ENCODE peak calls at places on chromosomes 5 and 9, in six cellular contexts. J is H1, R is adrenal gland, Y is stomach, B is transverse colon, X is IMR-90. K is an unnamed sample.

GRCh38 chr9:14358523-14358922 is 44.6 kb upstream of the NFIB start:
- DNase-seq in J (no peak), R (no peak), Y (no peak), B (no peak), X (peak), K (no peak)

GRCh38 chr9:32419921-32420320 is 35.5 kb downstream of the ACO1 start:
- DNase-seq in J (no peak), R (no peak), Y (no peak), B (no peak), X (peak), K (no peak)

GRCh38 chr5:172497591-172498255 is 43.4 kb upstream of the SH3PXD2B start:
- DNase-seq in J (peak), R (no peak), Y (no peak), B (no peak), X (no peak), K (no peak)

GRCh38 chr9:69857131-69857530 is 36.5 kb downstream of the CFAP95 start:
- DNase-seq in J (no peak), R (no peak), Y (no peak), B (no peak), X (peak), K (no peak)

GRCh38 chr5:5497132-5497748 is 74.8 kb downstream of the ICE1 start:
- DNase-seq in J (no peak), R (peak), Y (no peak), B (peak), X (peak), K (no peak)

GRCh38 chr5:81537905-81538535 is 144.1 kb upstream of the ACOT12 start:
- DNase-seq in J (no peak), R (no peak), Y (no peak), B (no peak), X (no peak), K (no peak)

GRCh38 chr5:14568333-14568732 is 13.3 kb upstream of the OTULINL start:
- DNase-seq in J (no peak), R (no peak), Y (no peak), B (no peak), X (no peak), K (no peak)

GRCh38 chr9:114655689-114656088 is 1.9 kb downstream of the TEX53 start:
- DNase-seq in J (no peak), R (no peak), Y (no peak), B (no peak), X (peak), K (peak)

GRCh38 chr5:167217097-167217743 is 1074.2 kb upstream of the WWC1 start:
- DNase-seq in J (no peak), R (no peak), Y (no peak), B (no peak), X (no peak), K (no peak)

GRCh38 chr9:134229466-134230091 is 65.2 kb upstream of the RNU6ATAC start:
- DNase-seq in J (no peak), R (no peak), Y (no peak), B (no peak), X (no peak), K (no peak)

GRCh38 chr5:57862471-57863282 is 380.1 kb upstream of the ACTBL2 start:
- DNase-seq in J (no peak), R (no peak), Y (no peak), B (no peak), X (peak), K (no peak)

GRCh38 chr5:14869286-14870164 is 2.1 kb downstream of the ANKH start:
- DNase-seq in J (no peak), R (no peak), Y (no peak), B (no peak), X (no peak), K (no peak)

GRCh38 chr5:126043684-126044083 is 379.5 kb upstream of the GRAMD2B start:
- DNase-seq in J (no peak), R (no peak), Y (no peak), B (no peak), X (no peak), K (no peak)

GRCh38 chr5:133240425-133241091 is 188.7 kb downstream of the HSPA4 start:
- DNase-seq in J (no peak), R (peak), Y (peak), B (no peak), X (peak), K (peak)

GRCh38 chr9:134213508-134214394 is 49.4 kb upstream of the RNU6ATAC start:
- DNase-seq in J (no peak), R (no peak), Y (no peak), B (no peak), X (no peak), K (no peak)

GRCh38 chr5:10630126-10630525 is 66.3 kb downstream of the ANKRD33B start:
- DNase-seq in J (no peak), R (no peak), Y (no peak), B (no peak), X (no peak), K (no peak)

GRCh38 chr5:64516216-64516615 is 10.4 kb downstream of the RGS7BP start:
- DNase-seq in J (no peak), R (no peak), Y (no peak), B (no peak), X (no peak), K (no peak)

GRCh38 chr5:61162832-61163567 is 732 bp upstream of the SMIM15 start:
- DNase-seq in J (no peak), R (no peak), Y (no peak), B (peak), X (peak), K (no peak)

GRCh38 chr5:142618125-142618524 is 67.8 kb downstream of the FGF1 start:
- DNase-seq in J (no peak), R (no peak), Y (no peak), B (no peak), X (peak), K (peak)

GRCh38 chr5:124411089-124411488 is 335.4 kb downstream of the ZNF608 start:
- DNase-seq in J (no peak), R (no peak), Y (no peak), B (no peak), X (peak), K (no peak)

GRCh38 chr9:33044677-33045282 is 19.7 kb downstream of the DNAJA1 start:
- DNase-seq in J (no peak), R (no peak), Y (peak), B (peak), X (no peak), K (no peak)

GRCh38 chr9:95341262-95342011 is 23.9 kb upstream of the FANCC start:
- DNase-seq in J (no peak), R (no peak), Y (no peak), B (no peak), X (peak), K (no peak)

GRCh38 chr9:121760571-121760970 is 109.1 kb downstream of the DAB2IP start:
- DNase-seq in J (no peak), R (no peak), Y (no peak), B (no peak), X (no peak), K (no peak)

GRCh38 chr5:107338341-107338740 is 332.4 kb downstream of the EFNA5 start:
- DNase-seq in J (no peak), R (no peak), Y (no peak), B (no peak), X (no peak), K (no peak)

GRCh38 chr9:34454571-34455065 is 3.8 kb downstream of the FAM219A start:
- DNase-seq in J (no peak), R (no peak), Y (no peak), B (no peak), X (peak), K (no peak)

GRCh38 chr5:54090495-54091084 is 219.8 kb downstream of the ARL15 start:
- DNase-seq in J (no peak), R (no peak), Y (no peak), B (no peak), X (peak), K (peak)

GRCh38 chr9:5438301-5439162 is 807 bp upstream of the PLGRKT start:
- DNase-seq in J (peak), R (peak), Y (no peak), B (peak), X (peak), K (no peak)

GRCh38 chr5:125227333-125228075 is 481.1 kb upstream of the ZNF608 start:
- DNase-seq in J (peak), R (no peak), Y (no peak), B (peak), X (peak), K (no peak)

GRCh38 chr5:142545653-142546322 is 140.1 kb downstream of the FGF1 start:
- DNase-seq in J (no peak), R (no peak), Y (no peak), B (no peak), X (peak), K (no peak)

GRCh38 chr9:133199648-133200321 is 9.3 kb downstream of the OBP2B start:
- DNase-seq in J (peak), R (no peak), Y (no peak), B (peak), X (no peak), K (no peak)

GRCh38 chr9:130642926-130643325 is 21.5 kb upstream of the PRDM12 start:
- DNase-seq in J (no peak), R (no peak), Y (no peak), B (no peak), X (no peak), K (no peak)

GRCh38 chr9:132356276-132356924 is 1.6 kb upstream of the SETX start:
- DNase-seq in J (no peak), R (no peak), Y (no peak), B (no peak), X (no peak), K (no peak)

GRCh38 chr5:171984748-171985419 is 21.6 kb downstream of the FBXW11 start:
- DNase-seq in J (no peak), R (no peak), Y (no peak), B (no peak), X (peak), K (peak)

GRCh38 chr5:82815871-82816270 is 261.3 kb downstream of the TMEM167A start:
- DNase-seq in J (no peak), R (no peak), Y (no peak), B (no peak), X (no peak), K (no peak)

GRCh38 chr9:130387398-130387797 is 57.4 kb upstream of the ASS1 start:
- DNase-seq in J (no peak), R (no peak), Y (no peak), B (no peak), X (no peak), K (no peak)

GRCh38 chr9:69975681-69976080 is 68.0 kb upstream of the MAMDC2 start:
- DNase-seq in J (no peak), R (no peak), Y (no peak), B (no peak), X (peak), K (no peak)

GRCh38 chr5:42759456-42759855 is 2.8 kb downstream of the CCDC152 start:
- DNase-seq in J (no peak), R (no peak), Y (no peak), B (no peak), X (no peak), K (no peak)

GRCh38 chr5:88518131-88519016 is 249.7 kb upstream of the TMEM161B start:
- DNase-seq in J (no peak), R (no peak), Y (no peak), B (no peak), X (peak), K (no peak)

GRCh38 chr9:9754186-9754585 is 858.6 kb downstream of the PTPRD start:
- DNase-seq in J (no peak), R (no peak), Y (no peak), B (no peak), X (no peak), K (no peak)

GRCh38 chr9:16312962-16313546 is 557.4 kb downstream of the BNC2 start:
- DNase-seq in J (no peak), R (no peak), Y (no peak), B (no peak), X (no peak), K (no peak)

DNA sequence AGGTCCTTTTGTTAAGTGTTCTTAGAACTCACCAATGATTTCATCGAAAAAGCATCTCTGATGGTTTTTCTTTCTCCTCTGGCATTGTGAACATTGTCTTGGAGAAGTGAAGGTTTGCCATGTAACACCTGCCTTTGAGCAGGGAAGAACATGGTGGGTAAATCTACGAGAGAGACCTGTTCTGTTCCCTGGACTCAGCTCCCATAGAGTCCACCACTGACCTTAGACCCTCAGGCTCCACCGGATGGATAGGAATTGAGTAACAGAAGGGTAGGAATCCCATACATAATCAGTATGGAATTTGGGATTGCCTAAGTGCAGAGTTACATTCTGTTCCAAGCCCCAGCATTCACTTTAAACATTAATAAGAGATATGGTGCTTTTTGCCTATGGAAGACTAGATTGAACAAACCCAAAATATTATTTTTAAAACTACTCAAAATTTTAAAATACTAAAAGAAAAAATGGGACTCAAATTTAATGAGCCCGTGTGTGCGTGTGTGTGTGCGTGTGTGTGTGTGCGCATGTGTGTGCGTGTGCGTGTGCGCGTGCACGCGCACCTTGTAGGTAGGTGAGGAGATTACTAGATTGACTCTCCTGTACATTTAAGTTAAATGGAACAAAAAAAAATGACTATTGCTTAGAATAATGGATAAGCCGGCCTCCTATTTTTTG is 92.0 kb downstream of the C9orf152 start:
- DNase-seq in J (no peak), R (no peak), Y (no peak), B (no peak), X (peak), K (no peak)
- H3K4me3 ChIP-seq in J (no peak), R (no peak), Y (no peak), B (no peak), X (no peak), K (no peak)

DNA sequence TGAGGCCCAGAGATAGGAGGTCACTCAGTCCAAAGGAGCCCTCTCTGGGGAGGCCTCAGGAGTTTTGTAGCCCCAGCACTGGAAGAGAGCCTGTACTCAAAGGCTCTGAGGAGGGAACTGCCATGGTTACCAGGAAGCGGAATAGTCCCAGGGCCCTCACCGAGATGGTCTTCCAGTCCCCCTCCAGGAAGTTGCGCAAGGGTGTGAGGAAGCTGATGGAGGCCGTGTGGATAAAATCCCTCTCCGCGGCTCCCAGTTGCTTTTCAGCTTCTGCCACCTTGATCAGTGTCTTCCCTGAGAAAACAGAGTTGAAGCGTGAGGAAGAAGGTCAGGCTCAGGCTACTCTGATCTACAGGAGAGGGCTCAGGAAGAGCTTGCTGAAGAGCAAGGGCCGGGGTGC is 13.5 kb downstream of the SH3GLB2 start:
- DNase-seq in J (no peak), R (no peak), Y (no peak), B (no peak), X (no peak), K (no peak)
- H3K27ac ChIP-seq in J (no peak), R (no peak), Y (no peak), B (no peak), X (no peak), K (no peak)

GRCh38 chr9:126383395-126384104 is 56.9 kb downstream of the MVB12B start:
- DNase-seq in J (peak), R (no peak), Y (no peak), B (peak), X (no peak), K (no peak)

GRCh38 chr9:126384926-126385325 is 58.3 kb downstream of the MVB12B start:
- DNase-seq in J (peak), R (no peak), Y (no peak), B (no peak), X (no peak), K (no peak)

GRCh38 chr9:126386814-126387213 is 60.2 kb downstream of the MVB12B start:
- DNase-seq in J (no peak), R (no peak), Y (peak), B (no peak), X (no peak), K (no peak)

GRCh38 chr9:126388964-126389363 is 62.3 kb downstream of the MVB12B start:
- DNase-seq in J (no peak), R (no peak), Y (no peak), B (no peak), X (no peak), K (no peak)

GRCh38 chr9:126386088-126386487 is 59.5 kb downstream of the MVB12B start:
- DNase-seq in J (no peak), R (no peak), Y (no peak), B (peak), X (no peak), K (no peak)
- TF ChIP-seq CTCF in J (peak), R (no peak), Y (no peak), B (no peak), X (peak), K (peak)

GRCh38 chr9:20624201-20625002 is 2.1 kb upstream of the MLLT3 start:
- DNase-seq in J (no peak), R (peak), Y (peak), B (peak), X (peak), K (no peak)
- H3K4me3 ChIP-seq in J (peak), R (peak), Y (peak), B (peak), X (peak), K (peak)

GRCh38 chr9:18490591-18491370 is 16.8 kb downstream of the ADAMTSL1 start:
- DNase-seq in J (no peak), R (no peak), Y (no peak), B (no peak), X (peak), K (peak)
- H3K27ac ChIP-seq in J (no peak), R (no peak), Y (no peak), B (peak), X (peak), K (peak)

GRCh38 chr9:84424945-84425344 is 84.4 kb upstream of the SLC28A3 start:
- DNase-seq in J (no peak), R (no peak), Y (no peak), B (no peak), X (no peak), K (no peak)

DNA sequence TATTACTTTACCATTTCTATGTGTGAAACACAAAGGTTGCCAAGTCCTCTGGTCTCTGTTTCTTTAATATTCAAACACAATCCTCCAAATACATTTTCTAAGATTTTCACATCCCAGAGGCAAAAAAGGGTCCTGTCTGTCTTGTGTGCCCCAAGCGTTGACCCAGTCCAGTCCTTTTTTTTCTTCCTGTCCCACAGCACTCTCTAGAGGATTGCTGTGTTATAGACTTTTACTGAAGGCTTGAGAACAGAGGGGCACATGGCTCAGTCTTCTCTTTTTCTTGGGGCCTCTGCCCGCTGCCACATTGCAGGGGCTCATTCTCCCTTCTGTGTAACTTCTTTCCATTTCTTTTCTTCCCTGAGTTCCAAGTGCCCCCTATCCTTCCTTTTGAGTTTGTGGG is 78.6 kb upstream of the SLC28A3 start:
- DNase-seq in J (no peak), R (no peak), Y (no peak), B (no peak), X (no peak), K (no peak)
- TF ChIP-seq CTCF in J (peak), R (peak), Y (no peak), B (no peak), X (peak), K (no peak)

GRCh38 chr9:96619109-96619435 is 571 bp downstream of the CDC14B start:
- DNase-seq in J (no peak), R (no peak), Y (no peak), B (no peak), X (no peak), K (no peak)

GRCh38 chr9:96619491-96620154 is at the start of gene CDC14B:
- DNase-seq in J (peak), R (peak), Y (peak), B (peak), X (peak), K (peak)

GRCh38 chr9:96618209-96619108 is 1.2 kb downstream of the CDC14B start:
- DNase-seq in J (no peak), R (peak), Y (peak), B (peak), X (peak), K (no peak)

GRCh38 chr9:96616817-96617438 is 2.7 kb downstream of the CDC14B start:
- DNase-seq in J (no peak), R (no peak), Y (no peak), B (no peak), X (no peak), K (no peak)

DNA sequence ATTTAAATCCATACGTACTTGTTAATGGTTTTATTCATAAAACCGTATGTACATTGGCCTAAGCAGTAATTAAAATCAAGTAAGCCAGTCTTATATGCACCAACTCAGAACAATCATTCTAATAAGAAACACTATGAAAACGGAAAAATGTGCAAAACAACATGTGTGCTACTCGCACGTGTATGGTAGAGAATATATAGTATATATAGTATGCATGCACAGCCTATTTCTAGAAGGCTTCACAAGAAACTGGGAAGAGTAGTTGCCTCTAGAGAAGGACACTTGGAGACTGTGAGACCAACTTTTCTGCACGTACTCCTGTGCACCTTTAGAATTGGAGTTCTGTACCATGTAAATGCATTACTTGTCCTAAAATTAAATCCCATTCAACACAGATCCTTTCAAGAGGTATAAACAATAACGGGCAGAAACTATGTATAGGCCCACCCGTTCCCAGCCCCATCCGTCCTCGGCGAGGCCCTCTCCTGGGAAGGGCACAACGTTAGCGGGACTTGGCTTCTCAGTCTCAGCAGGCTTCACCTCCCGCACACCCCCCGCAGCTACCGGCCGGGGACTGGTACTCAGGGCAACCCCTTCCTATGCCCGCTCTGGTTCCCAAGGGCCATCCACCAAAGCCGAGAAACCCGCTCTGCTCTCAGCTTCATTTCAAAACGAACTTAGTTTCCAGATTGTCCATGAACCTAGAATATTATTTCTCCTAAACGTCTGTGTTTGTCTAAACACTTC is 2.0 kb downstream of the CDC14B start:
- DNase-seq in J (no peak), R (no peak), Y (no peak), B (no peak), X (no peak), K (no peak)
- H3K4me3 ChIP-seq in J (peak), R (no peak), Y (peak), B (no peak), X (peak), K (peak)

GRCh38 chr9:76372345-76372744 is 21.9 kb downstream of the RFK start:
- DNase-seq in J (no peak), R (no peak), Y (no peak), B (no peak), X (no peak), K (no peak)
- H3K27ac ChIP-seq in J (no peak), R (no peak), Y (no peak), B (peak), X (no peak), K (peak)